ENCODE peak calls at places on chromosomes 1 and 21, in four cellular contexts. G is A549, Q is endodermal cell, U is astrocyte. C is an unnamed sample.

GRCh38 chr1:94068831-94069648 is 51.9 kb downstream of the ABCA4 start:
- DNase-seq in U (peak; percentile 73), Q (peak; percentile 75), G (peak; percentile 73), C (peak; percentile 41)

GRCh38 chr21:35488941-35489340 is 439.8 kb upstream of the RUNX1 start:
- DNase-seq in U (peak; percentile 84), G (no peak), Q (no peak), C (no peak)

GRCh38 chr1:220999872-221000863 is 120.9 kb downstream of the HLX start:
- DNase-seq in Q (no peak), G (no peak), U (no peak), C (no peak)

GRCh38 chr1:203557390-203557789 is 63.4 kb downstream of the OPTC start:
- DNase-seq in U (peak; percentile 80), G (no peak), Q (no peak), C (no peak)

GRCh38 chr1:66439028-66439427 is 94.9 kb upstream of the SGIP1 start:
- DNase-seq in Q (no peak), G (no peak), U (no peak), C (no peak)

GRCh38 chr1:24929876-24930702 is at the start of gene RUNX3:
- DNase-seq in U (no peak), G (peak; percentile 71), Q (peak; percentile 85), C (peak; percentile 98)

GRCh38 chr21:42027085-42027803 is 17.1 kb upstream of the ZBTB21 start:
- DNase-seq in Q (no peak), U (no peak), G (no peak), C (no peak)

GRCh38 chr1:115867216-115867615 is 26.3 kb upstream of the NHLH2 start:
- DNase-seq in U (no peak), G (peak; percentile 3), Q (no peak), C (no peak)

GRCh38 chr1:30665216-30665615 is 58.2 kb downstream of the MATN1 start:
- DNase-seq in G (no peak), U (no peak), Q (peak; percentile 37), C (no peak)

GRCh38 chr21:23858878-23859277 is 1748.4 kb downstream of the MRPL39 start:
- DNase-seq in Q (no peak), U (no peak), G (no peak), C (no peak)

GRCh38 chr1:23592209-23592905 is 33.1 kb upstream of the ID3 start:
- DNase-seq in Q (no peak), U (no peak), G (no peak), C (no peak)

GRCh38 chr1:180916771-180917170 is 4.1 kb downstream of the KIAA1614 start:
- DNase-seq in U (no peak), Q (peak; percentile 47), G (no peak), C (no peak)

GRCh38 chr1:228863776-228864175 is 128.5 kb downstream of the RHOU start:
- DNase-seq in U (no peak), Q (no peak), G (no peak), C (peak; percentile 30)

GRCh38 chr1:218425647-218426342 is 80.7 kb downstream of the TGFB2 start:
- DNase-seq in Q (no peak), U (peak; percentile 84), G (peak; percentile 75), C (no peak)

GRCh38 chr1:151867785-151868403 is 14.4 kb upstream of the THEM5 start:
- DNase-seq in Q (no peak), U (peak; percentile 39), G (peak; percentile 29), C (no peak)

GRCh38 chr21:41280115-41280919 is 36.3 kb upstream of the FAM3B start:
- DNase-seq in G (no peak), Q (no peak), U (peak; percentile 30), C (no peak)

GRCh38 chr1:3885611-3886010 is 14.5 kb downstream of the C1orf174 start:
- DNase-seq in G (no peak), Q (no peak), U (no peak), C (no peak)

GRCh38 chr21:30676737-30677136 is 34.1 kb downstream of the KRTAP20-3 start:
- DNase-seq in Q (no peak), G (no peak), U (no peak), C (no peak)

GRCh38 chr1:240258910-240259309 is 167.2 kb downstream of the FMN2 start:
- DNase-seq in Q (no peak), U (peak; percentile 91), G (no peak), C (no peak)

GRCh38 chr1:225762002-225762441 is 15.6 kb upstream of the SRP9 start:
- DNase-seq in U (peak; percentile 86), Q (no peak), G (peak; percentile 59), C (no peak)

GRCh38 chr1:176243746-176244145 is 36.7 kb upstream of the COP1 start:
- DNase-seq in U (no peak), Q (no peak), G (no peak), C (no peak)

GRCh38 chr1:70134148-70134547 is 71.2 kb downstream of the LRRC40 start:
- DNase-seq in Q (peak; percentile 51), G (no peak), U (no peak), C (no peak)

GRCh38 chr1:47725732-47726495 is 271.3 kb downstream of the TRABD2B start:
- DNase-seq in Q (peak; percentile 93), G (peak; percentile 74), U (peak; percentile 46), C (peak; percentile 91)

GRCh38 chr1:38944547-38944946 is 2.9 kb upstream of the RHBDL2 start:
- DNase-seq in Q (no peak), G (no peak), U (no peak), C (no peak)

GRCh38 chr21:43266534-43266933 is 97.7 kb downstream of the CRYAA start:
- DNase-seq in U (no peak), Q (no peak), G (no peak), C (no peak)

GRCh38 chr1:57204942-57205787 is 218.7 kb downstream of the DAB1 start:
- DNase-seq in G (no peak), U (no peak), Q (peak; percentile 60), C (peak; percentile 43)

GRCh38 chr1:183932412-183932811 is 105.1 kb downstream of the COLGALT2 start:
- DNase-seq in G (no peak), U (peak; percentile 92), Q (no peak), C (no peak)

GRCh38 chr21:39730418-39731107 is 14.4 kb upstream of the IGSF5 start:
- DNase-seq in Q (no peak), U (peak; percentile 73), G (no peak), C (no peak)

GRCh38 chr1:156624814-156625435 is 5.7 kb downstream of the HAPLN2 start:
- DNase-seq in Q (peak; percentile 71), U (no peak), G (no peak), C (peak; percentile 78)

GRCh38 chr1:41343790-41344679 is 17.2 kb upstream of the FOXO6 start:
- DNase-seq in U (no peak), G (no peak), Q (peak; percentile 59), C (no peak)

GRCh38 chr1:159187647-159188374 is 16.4 kb downstream of the CADM3 start:
- DNase-seq in G (no peak), U (no peak), Q (peak; percentile 62), C (no peak)

GRCh38 chr1:170410391-170411146 is 121.4 kb upstream of the GORAB start:
- DNase-seq in U (peak; percentile 85), G (no peak), Q (no peak), C (no peak)

GRCh38 chr1:31573261-31573660 is 3.1 kb upstream of the TINAGL1 start:
- DNase-seq in Q (peak; percentile 36), G (no peak), U (no peak), C (no peak)

GRCh38 chr1:21259316-21260076 is 30.8 kb downstream of the ECE1 start:
- DNase-seq in U (no peak), G (no peak), Q (no peak), C (no peak)

GRCh38 chr1:193229136-193229535 is 42.7 kb upstream of the B3GALT2 start:
- DNase-seq in G (peak; percentile 6), Q (no peak), U (no peak), C (no peak)

GRCh38 chr1:2199042-2199810 is 4.7 kb upstream of the FAAP20 start:
- DNase-seq in Q (peak; percentile 93), G (peak; percentile 77), U (peak; percentile 78), C (peak; percentile 95)

GRCh38 chr1:24141311-24141997 is 1.5 kb downstream of the IL22RA1 start:
- DNase-seq in U (no peak), G (no peak), Q (no peak), C (no peak)

GRCh38 chr1:31689821-31690220 is 14.0 kb downstream of the COL16A1 start:
- DNase-seq in Q (no peak), U (peak; percentile 97), G (peak; percentile 64), C (no peak)

GRCh38 chr1:39086386-39087108 is 60.4 kb downstream of the NDUFS5 start:
- DNase-seq in Q (no peak), U (peak; percentile 47), G (no peak), C (peak; percentile 10)

GRCh38 chr1:44810101-44810761 is 1.9 kb downstream of the BTBD19 start:
- DNase-seq in U (no peak), Q (peak; percentile 41), G (peak; percentile 50), C (no peak)

GRCh38 chr1:44806704-44807363 is at the start of gene DYNLT4:
- DNase-seq in U (no peak), Q (no peak), G (no peak), C (no peak)

GRCh38 chr1:44807364-44808062 is 362 bp upstream of the DYNLT4 start:
- DNase-seq in U (peak; percentile 99), G (peak; percentile 97), Q (peak; percentile 98), C (peak; percentile 86)

GRCh38 chr1:44808938-44809917 is 905 bp downstream of the BTBD19 start:
- DNase-seq in U (peak; percentile 82), G (peak; percentile 46), Q (peak; percentile 67), C (peak; percentile 31)

GRCh38 chr1:44808063-44808937 is at the start of gene BTBD19:
- DNase-seq in G (peak; percentile 65), U (peak; percentile 84), Q (peak; percentile 94), C (peak; percentile 92)
- H3K4me3 ChIP-seq in G (peak within 1 kb of the TSS; percentile 31), U (peak within 1 kb of the TSS; percentile 53), Q (peak within 1 kb of the TSS; percentile 67), C (no peak within 1 kb of the TSS)

GRCh38 chr1:100075773-100076172 is 57.0 kb downstream of the SASS6 start:
- DNase-seq in G (no peak), Q (no peak), U (no peak), C (no peak)
- H3K4me3 ChIP-seq in G (no peak overlapping the region), Q (no peak overlapping the region), U (no peak overlapping the region), C (no peak overlapping the region)

GRCh38 chr21:45979141-45979631 is 2.4 kb upstream of the COL6A1 start:
- DNase-seq in U (no peak), Q (peak; percentile 72), G (no peak), C (peak; percentile 64)

GRCh38 chr21:45975017-45975595 is 6.5 kb upstream of the COL6A1 start:
- DNase-seq in G (no peak), U (peak; percentile 45), Q (peak; percentile 85), C (peak; percentile 90)

GRCh38 chr21:45977396-45977795 is 4.2 kb upstream of the COL6A1 start:
- DNase-seq in Q (peak; percentile 75), G (no peak), U (no peak), C (peak; percentile 81)

GRCh38 chr21:45974073-45975016 is 7.2 kb upstream of the COL6A1 start:
- DNase-seq in Q (peak; percentile 87), U (peak; percentile 76), G (no peak), C (peak; percentile 90)

GRCh38 chr21:45976666-45977335 is 4.8 kb upstream of the COL6A1 start:
- DNase-seq in Q (peak; percentile 69), U (no peak), G (no peak), C (peak; percentile 71)
- H3K4me3 ChIP-seq in Q (no peak overlapping the region), U (no peak overlapping the region), G (no peak overlapping the region), C (peak overlapping the region; percentile 24)

GRCh38 chr1:18419845-18420184 is 60.9 kb upstream of the KLHDC7A start:
- DNase-seq in G (no peak), U (no peak), Q (no peak), C (no peak)
- H3K4me3 ChIP-seq in G (no peak overlapping the region), U (no peak overlapping the region), Q (no peak overlapping the region), C (no peak overlapping the region)